ENCODE peak calls at places on chromosomes 12 and 14, in four cellular contexts. G is adipocyte, T is GM12864, V is astrocyte of the spinal cord. L is an unnamed sample.

GRCh38 chr14:93281937-93282336 is 50.9 kb downstream of the BTBD7 start:
- DNase-seq in T (no peak), G (no peak), V (no peak), L (no peak)

GRCh38 chr14:105866841-105867321 is 340.5 kb downstream of the TMEM121 start:
- DNase-seq in G (no peak), V (no peak), T (no peak), L (no peak)

GRCh38 chr12:88960213-88960878 is 380.1 kb upstream of the KITLG start:
- DNase-seq in G (peak), T (no peak), V (peak), L (no peak)

GRCh38 chr14:69519253-69519661 is 34.7 kb downstream of the PLEKHD1 start:
- DNase-seq in V (no peak), G (no peak), T (no peak), L (no peak)

GRCh38 chr12:95608252-95609033 is 57.2 kb upstream of the USP44 start:
- DNase-seq in T (no peak), G (peak), V (peak), L (no peak)

GRCh38 chr14:68463705-68464104 is 329.2 kb downstream of the ZFP36L1 start:
- DNase-seq in V (no peak), T (no peak), G (no peak), L (no peak)

GRCh38 chr12:11653215-11653753 is 3.8 kb downstream of the ETV6 start:
- DNase-seq in V (no peak), G (peak), T (peak), L (no peak)

GRCh38 chr12:6699989-6700645 is 498 bp downstream of the PIANP start:
- DNase-seq in G (peak), V (no peak), T (no peak), L (no peak)

GRCh38 chr14:59912443-59912842 is 7.5 kb upstream of the LRRC9 start:
- DNase-seq in G (no peak), T (no peak), V (no peak), L (no peak)

GRCh38 chr12:56644654-56645053 is 1.1 kb downstream of the ATP5F1B start:
- DNase-seq in V (peak), G (peak), T (no peak), L (no peak)

GRCh38 chr12:108104657-108105056 is 24.4 kb upstream of the WSCD2 start:
- DNase-seq in G (no peak), T (no peak), V (no peak), L (no peak)

GRCh38 chr12:108211161-108211560 is 82.1 kb downstream of the WSCD2 start:
- DNase-seq in T (no peak), V (no peak), G (no peak), L (no peak)

GRCh38 chr14:67166450-67166853 is 22.8 kb upstream of the GARIN2 start:
- DNase-seq in V (peak), G (peak), T (no peak), L (no peak)

GRCh38 chr14:99946652-99947489 is 118.4 kb upstream of the EVL start:
- DNase-seq in T (no peak), G (peak), V (no peak), L (no peak)

GRCh38 chr14:75389679-75390078 is 38.1 kb upstream of the JDP2 start:
- DNase-seq in V (peak), G (no peak), T (no peak), L (no peak)

GRCh38 chr14:82667006-82667405 is 1133.4 kb upstream of the SEL1L start:
- DNase-seq in T (no peak), V (peak), G (no peak), L (no peak)

GRCh38 chr12:42162198-42162597 is 17.5 kb upstream of the GXYLT1 start:
- DNase-seq in T (no peak), V (peak), G (no peak), L (no peak)

GRCh38 chr12:104535383-104535782 is 78.6 kb downstream of the CHST11 start:
- DNase-seq in G (peak), T (no peak), V (peak), L (peak)

GRCh38 chr12:39816671-39817185 is 197.1 kb upstream of the ABCD2 start:
- DNase-seq in T (no peak), V (no peak), G (no peak), L (no peak)

GRCh38 chr14:99728231-99728920 is 44.3 kb downstream of the CYP46A1 start:
- DNase-seq in V (no peak), G (no peak), T (no peak), L (no peak)

GRCh38 chr12:26953447-26953846 is 15.2 kb downstream of the FGFR1OP2 start:
- DNase-seq in G (peak), T (no peak), V (peak), L (no peak)

GRCh38 chr12:101924647-101925046 is 47.3 kb downstream of the DRAM1 start:
- DNase-seq in T (no peak), G (peak), V (no peak), L (no peak)
- H3K4me3 ChIP-seq in T (no peak), G (no peak), V (no peak), L (no peak)

GRCh38 chr14:95520346-95520745 is 3.9 kb upstream of the SYNE3 start:
- DNase-seq in T (no peak), G (no peak), V (no peak), L (no peak)
- H3K4me3 ChIP-seq in T (no peak), G (peak), V (no peak), L (no peak)

GRCh38 chr14:81170829-81171195 is 49.9 kb downstream of the GTF2A1 start:
- DNase-seq in V (no peak), T (no peak), G (no peak), L (no peak)
- H3K4me3 ChIP-seq in V (no peak), T (no peak), G (peak), L (no peak)

GRCh38 chr12:51216652-51217051 is 1.2 kb downstream of the POU6F1 start:
- DNase-seq in G (no peak), T (no peak), V (no peak), L (no peak)
- H3K4me3 ChIP-seq in G (peak), T (peak), V (peak), L (peak)

GRCh38 chr14:53896773-53897172 is 59.9 kb downstream of the BMP4 start:
- DNase-seq in G (peak), T (no peak), V (no peak), L (no peak)

GRCh38 chr14:53888535-53889386 is 67.9 kb downstream of the BMP4 start:
- DNase-seq in V (no peak), G (no peak), T (no peak), L (no peak)

GRCh38 chr14:53890611-53891091 is 66.0 kb downstream of the BMP4 start:
- DNase-seq in G (no peak), V (peak), T (no peak), L (no peak)

GRCh38 chr14:53893374-53893773 is 63.3 kb downstream of the BMP4 start:
- DNase-seq in V (no peak), G (no peak), T (no peak), L (no peak)

GRCh38 chr14:53894456-53894855 is 62.2 kb downstream of the BMP4 start:
- DNase-seq in G (peak), T (peak), V (peak), L (no peak)
- H3K4me3 ChIP-seq in G (no peak), T (no peak), V (no peak), L (no peak)

GRCh38 chr12:117875652-117876491 is 92.9 kb downstream of the KSR2 start:
- DNase-seq in T (no peak), V (peak), G (no peak), L (no peak)
- H3K4me3 ChIP-seq in T (no peak), V (no peak), G (no peak), L (no peak)

DNA sequence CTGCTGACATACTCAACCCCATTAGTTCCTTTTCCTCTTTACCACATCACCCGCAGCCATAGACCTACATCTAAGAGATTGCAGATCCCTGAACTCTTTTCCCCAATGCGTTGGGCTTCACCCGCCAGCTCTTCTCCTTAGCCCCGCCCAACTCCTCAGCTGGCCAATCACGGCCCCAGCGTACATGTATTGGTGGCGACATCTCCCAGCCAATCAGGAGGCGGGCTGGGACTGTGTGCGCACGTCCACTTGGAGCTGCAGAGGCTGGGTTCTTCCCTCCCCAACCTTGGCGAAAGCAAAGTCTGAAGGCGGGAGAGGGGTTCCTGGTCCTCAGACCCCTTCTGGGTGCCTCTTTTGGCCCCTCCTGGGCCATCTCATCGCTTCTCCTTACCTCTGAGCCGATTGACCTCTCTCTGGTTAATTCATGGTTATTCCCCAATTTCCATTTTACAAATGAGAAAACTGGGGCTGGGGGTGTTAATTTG is 11.0 kb downstream of the PDE1B start:
- DNase-seq in V (peak), G (peak), T (peak), L (no peak)
- H3K4me3 ChIP-seq in V (peak), G (peak), T (peak), L (peak)

GRCh38 chr14:73249564-73250316 is 12.4 kb downstream of the PAPLN start:
- DNase-seq in G (no peak), T (no peak), V (no peak), L (no peak)

GRCh38 chr14:73250317-73250713 is 13.0 kb downstream of the PAPLN start:
- DNase-seq in G (no peak), V (no peak), T (no peak), L (no peak)

GRCh38 chr14:73249108-73249507 is 11.8 kb downstream of the PAPLN start:
- DNase-seq in G (no peak), T (no peak), V (no peak), L (no peak)

GRCh38 chr14:73246387-73247150 is 9.3 kb downstream of the PAPLN start:
- DNase-seq in V (no peak), G (no peak), T (no peak), L (no peak)

GRCh38 chr14:73248294-73248868 is 11.1 kb downstream of the PAPLN start:
- DNase-seq in T (peak), V (no peak), G (no peak), L (no peak)
- H3K4me3 ChIP-seq in T (no peak), V (no peak), G (no peak), L (no peak)